ENCODE peak calls at places on chromosomes 2 and 18, in four cellular contexts. V is A549; Q is CD8-positive, alpha-beta memory T cell; H is GM23248. U is an unnamed sample.

GRCh38 chr2:218645126-218645525 is 14.3 kb downstream of the ZNF142 start:
- DNase-seq in V (no peak), Q (no peak), H (peak), U (no peak)

GRCh38 chr2:94960266-94960665 is 65.2 kb upstream of the MAL start:
- DNase-seq in V (no peak), Q (no peak), H (no peak), U (no peak)

GRCh38 chr2:182597570-182597969 is 118.5 kb upstream of the DNAJC10 start:
- DNase-seq in V (no peak), Q (no peak), H (no peak), U (no peak)

GRCh38 chr2:219748673-219749570 is 121.5 kb downstream of the SLC4A3 start:
- DNase-seq in V (no peak), Q (no peak), H (no peak), U (no peak)

GRCh38 chr2:127640082-127641072 is 5.6 kb upstream of the GPR17 start:
- DNase-seq in V (no peak), Q (no peak), H (peak), U (peak)

GRCh38 chr2:150787353-150788098 is 300.1 kb upstream of the RND3 start:
- DNase-seq in V (no peak), Q (no peak), H (no peak), U (no peak)

GRCh38 chr2:191086707-191087106 is 64.1 kb downstream of the STAT4 start:
- DNase-seq in V (no peak), Q (no peak), H (no peak), U (no peak)

GRCh38 chr2:42192010-42192373 is 22.8 kb downstream of the EML4 start:
- DNase-seq in V (no peak), Q (no peak), H (no peak), U (no peak)

GRCh38 chr2:143489135-143489534 is 359.9 kb downstream of the ARHGAP15 start:
- DNase-seq in V (peak), Q (no peak), H (peak), U (no peak)

GRCh38 chr2:106995560-106995959 is 109.6 kb upstream of the ST6GAL2 start:
- DNase-seq in V (no peak), Q (no peak), H (peak), U (no peak)

GRCh38 chr2:39435974-39436591 is 1.0 kb downstream of the MAP4K3 start:
- DNase-seq in V (peak), Q (no peak), H (peak), U (no peak)

GRCh38 chr18:76493213-76494107 is 1.6 kb downstream of the ZNF516 start:
- DNase-seq in V (peak), Q (no peak), H (peak), U (no peak)

GRCh38 chr18:54296017-54296416 is 26.7 kb downstream of the POLI start:
- DNase-seq in V (no peak), Q (no peak), H (peak), U (peak)

GRCh38 chr2:25757906-25758305 is 84.5 kb upstream of the DTNB start:
- DNase-seq in V (no peak), Q (no peak), H (no peak), U (no peak)

GRCh38 chr2:53884883-53885282 is 25.1 kb upstream of the GPR75 start:
- DNase-seq in V (no peak), Q (no peak), H (no peak), U (no peak)

GRCh38 chr2:102140367-102140766 is 2.2 kb upstream of the IL1R1 start:
- DNase-seq in V (no peak), Q (no peak), H (no peak), U (no peak)

GRCh38 chr18:12659904-12660605 is 2.1 kb upstream of the SPIRE1 start:
- DNase-seq in V (peak), Q (peak), H (peak), U (peak)

GRCh38 chr2:238941262-238941792 is 93.4 kb downstream of the TWIST2 start:
- DNase-seq in V (no peak), Q (no peak), H (no peak), U (no peak)

GRCh38 chr18:50803579-50803978 is 16.2 kb downstream of the MRO start:
- DNase-seq in V (no peak), Q (no peak), H (no peak), U (no peak)

GRCh38 chr18:70490008-70490933 is 201.4 kb downstream of the SOCS6 start:
- DNase-seq in V (no peak), Q (no peak), H (peak), U (peak)

GRCh38 chr18:39178171-39178570 is 1612.6 kb upstream of the CELF4 start:
- DNase-seq in V (no peak), Q (no peak), H (no peak), U (no peak)

GRCh38 chr2:220243571-220243970 is 616.1 kb downstream of the SLC4A3 start:
- DNase-seq in V (no peak), Q (no peak), H (no peak), U (no peak)

GRCh38 chr2:48902521-48902920 is 147.0 kb upstream of the LHCGR start:
- DNase-seq in V (no peak), Q (no peak), H (no peak), U (no peak)

GRCh38 chr2:101440127-101440738 is 34.7 kb downstream of the RFX8 start:
- DNase-seq in V (no peak), Q (no peak), H (no peak), U (peak)

GRCh38 chr2:147026664-147027278 is 818.1 kb upstream of the ACVR2A start:
- DNase-seq in V (no peak), Q (no peak), H (peak), U (no peak)

GRCh38 chr18:26458526-26459232 is 89.7 kb downstream of the KCTD1 start:
- DNase-seq in V (no peak), Q (no peak), H (peak), U (no peak)

GRCh38 chr2:218996937-218997336 is 3.7 kb upstream of the CRYBA2 start:
- DNase-seq in V (no peak), Q (no peak), H (no peak), U (no peak)

GRCh38 chr2:8586397-8587051 is 95.3 kb upstream of the ID2 start:
- DNase-seq in V (no peak), Q (no peak), H (peak), U (no peak)

GRCh38 chr2:18398833-18399232 is 161.6 kb downstream of the RDH14 start:
- DNase-seq in V (no peak), Q (no peak), H (peak), U (no peak)

GRCh38 chr2:73156539-73157124 is 43.9 kb upstream of the RAB11FIP5 start:
- DNase-seq in V (peak), Q (peak), H (peak), U (peak)

GRCh38 chr2:112679484-112679883 is 33.7 kb downstream of the SLC20A1 start:
- DNase-seq in V (no peak), Q (no peak), H (peak), U (no peak)

GRCh38 chr2:198116652-198117175 is 312.3 kb downstream of the PLCL1 start:
- DNase-seq in V (no peak), Q (no peak), H (peak), U (no peak)

GRCh38 chr2:78861546-78861945 is 164.0 kb upstream of the REG3G start:
- DNase-seq in V (peak), Q (no peak), H (peak), U (peak)

GRCh38 chr2:9166579-9167392 is 39.8 kb upstream of the ASAP2 start:
- DNase-seq in V (no peak), Q (no peak), H (peak), U (no peak)

GRCh38 chr2:135663148-135663700 is 78.4 kb upstream of the UBXN4 start:
- DNase-seq in V (no peak), Q (no peak), H (no peak), U (no peak)

GRCh38 chr2:233811087-233811486 is 33.0 kb downstream of the MROH2A start:
- DNase-seq in V (no peak), Q (no peak), H (no peak), U (no peak)

GRCh38 chr2:215870986-215871385 is 142.4 kb downstream of the MREG start:
- DNase-seq in V (peak), Q (no peak), H (no peak), U (no peak)

GRCh38 chr18:45321520-45321919 is 293.8 kb upstream of the SLC14A2 start:
- DNase-seq in V (no peak), Q (no peak), H (no peak), U (no peak)

GRCh38 chr18:22026362-22026761 is 143.0 kb upstream of the GATA6 start:
- DNase-seq in V (no peak), Q (no peak), H (no peak), U (no peak)

DNA sequence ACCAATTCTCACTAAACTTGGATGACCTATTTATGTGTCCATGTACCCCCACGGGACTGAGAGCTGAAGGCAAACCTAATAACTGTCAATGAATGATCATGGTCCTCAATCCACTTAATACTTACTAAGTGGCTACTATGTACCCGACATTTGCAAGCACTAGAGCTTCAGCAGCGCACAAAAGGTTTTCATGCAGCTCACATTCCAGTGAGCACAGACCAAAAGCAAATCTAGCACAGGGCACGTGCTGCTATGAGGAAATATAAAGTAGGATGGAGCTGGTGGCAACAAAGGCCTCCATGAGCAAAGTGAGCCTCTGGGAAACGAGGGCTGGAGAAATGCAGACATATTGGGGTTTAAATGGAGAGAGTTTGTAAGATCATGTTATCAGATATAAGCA is 3.5 kb downstream of the SLC40A1 start:
- DNase-seq in V (no peak), Q (no peak), H (no peak), U (no peak)
- H3K4me3 ChIP-seq in V (no peak), Q (no peak), H (no peak), U (no peak)

DNA sequence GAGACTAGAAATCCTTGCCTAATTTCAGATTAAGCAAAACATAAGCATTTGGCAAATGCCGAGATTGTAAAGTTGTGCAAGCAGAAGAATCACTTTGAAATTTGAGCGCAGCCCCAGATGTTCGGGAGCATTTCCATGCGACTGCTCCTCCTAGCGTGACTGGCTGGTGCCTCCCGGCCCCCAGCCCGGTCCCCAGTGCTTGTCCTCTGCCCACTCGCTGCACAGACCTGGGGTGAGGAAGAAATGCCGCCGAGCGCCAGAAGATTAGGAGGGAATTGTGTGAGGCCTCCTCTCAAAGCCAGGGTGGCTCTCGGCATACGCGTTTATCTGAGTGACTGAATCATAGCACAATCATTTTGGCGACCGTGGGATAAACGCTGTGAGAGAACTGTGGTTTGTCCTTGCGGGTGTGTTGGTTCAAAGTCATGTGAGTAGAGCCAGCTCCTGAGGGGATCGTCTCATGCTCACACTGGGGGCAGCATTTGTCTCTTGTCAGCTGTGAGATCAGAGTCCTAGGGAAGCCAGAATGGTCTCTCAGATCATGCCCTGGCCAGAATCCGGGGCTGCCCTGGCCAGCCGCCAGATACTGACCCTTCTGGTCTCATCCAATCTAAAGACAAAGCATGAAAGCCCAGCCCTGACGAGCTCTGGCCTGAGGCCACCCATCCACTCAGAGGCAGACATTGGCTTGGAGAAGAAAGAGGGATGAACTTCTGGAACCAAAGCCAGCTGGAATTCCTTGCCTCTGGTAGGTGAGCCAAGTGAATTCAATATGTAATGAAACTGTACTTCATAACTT is 189.3 kb downstream of the SH3RF3 start:
- DNase-seq in V (no peak), Q (no peak), H (peak), U (no peak)
- H3K4me3 ChIP-seq in V (no peak), Q (no peak), H (peak), U (no peak)

GRCh38 chr18:3411327-3411726 is 38.6 kb upstream of the TGIF1 start:
- DNase-seq in V (no peak), Q (no peak), H (no peak), U (no peak)

GRCh38 chr18:3409811-3410210 is 40.2 kb upstream of the TGIF1 start:
- DNase-seq in V (no peak), Q (no peak), H (no peak), U (no peak)

GRCh38 chr18:3410273-3410672 is 39.7 kb upstream of the TGIF1 start:
- DNase-seq in V (no peak), Q (no peak), H (no peak), U (no peak)

GRCh38 chr18:3415110-3415509 is 34.9 kb upstream of the TGIF1 start:
- DNase-seq in V (no peak), Q (no peak), H (no peak), U (no peak)

GRCh38 chr18:3411854-3412268 is 38.1 kb upstream of the TGIF1 start:
- DNase-seq in V (peak), Q (peak), H (peak), U (no peak)
- H3K4me3 ChIP-seq in V (peak), Q (peak), H (peak), U (no peak)

GRCh38 chr18:79422022-79422782 is 26.5 kb downstream of the NFATC1 start:
- DNase-seq in V (no peak), Q (no peak), H (peak), U (no peak)

GRCh38 chr18:79418642-79419041 is 22.9 kb downstream of the NFATC1 start:
- DNase-seq in V (no peak), Q (no peak), H (no peak), U (no peak)

GRCh38 chr18:79421275-79421857 is 25.6 kb downstream of the NFATC1 start:
- DNase-seq in V (no peak), Q (no peak), H (no peak), U (no peak)

GRCh38 chr18:79418236-79418635 is 22.5 kb downstream of the NFATC1 start:
- DNase-seq in V (no peak), Q (no peak), H (no peak), U (no peak)

GRCh38 chr18:79420033-79420745 is 24.5 kb downstream of the NFATC1 start:
- DNase-seq in V (no peak), Q (no peak), H (no peak), U (no peak)
- H3K4me3 ChIP-seq in V (no peak), Q (no peak), H (no peak), U (no peak)

U was measured in Jurkat, Clone E6-1.